ENCODE peak calls at places on chromosomes 7 and 10, in four cellular contexts. T is spleen, A is GM06990, I is tibial nerve. P is an unnamed sample.
A peak's percentile ranks its signal among the peaks of the same experiment; 100 is the strongest.

GRCh38 chr7:142887282-142888015 is 1.9 kb upstream of the TRPV6 start:
- DNase-seq in I (no peak), T (peak; percentile 13), A (no peak), P (no peak)

GRCh38 chr7:42084263-42084662 is 152.7 kb downstream of the GLI3 start:
- DNase-seq in I (no peak), T (no peak), A (no peak), P (no peak)

GRCh38 chr10:115093776-115094361 is 704 bp downstream of the ATRNL1 start:
- DNase-seq in I (no peak), A (peak; percentile 41), T (peak; percentile 77), P (peak; percentile 73)

GRCh38 chr7:47581821-47582747 is at the start of gene TNS3:
- DNase-seq in I (no peak), A (no peak), T (peak; percentile 86), P (no peak)

GRCh38 chr10:4131407-4132215 is 346.6 kb upstream of the KLF6 start:
- DNase-seq in I (no peak), A (peak; percentile 71), T (no peak), P (peak; percentile 45)

GRCh38 chr7:24883632-24884013 is 96.4 kb downstream of the OSBPL3 start:
- DNase-seq in T (no peak), I (no peak), A (no peak), P (no peak)

GRCh38 chr7:87475359-87476178 is at the start of gene ABCB4:
- DNase-seq in A (peak; percentile 52), I (no peak), T (peak; percentile 84), P (peak; percentile 52)

GRCh38 chr10:28564905-28565304 is 32.0 kb downstream of the WAC start:
- DNase-seq in I (no peak), T (no peak), A (no peak), P (no peak)

GRCh38 chr10:127013696-127014095 is 108.5 kb downstream of the DOCK1 start:
- DNase-seq in A (no peak), T (no peak), I (no peak), P (no peak)

GRCh38 chr10:131102147-131102546 is 209.4 kb downstream of the TCERG1L start:
- DNase-seq in I (no peak), T (peak; percentile 63), A (no peak), P (no peak)

GRCh38 chr7:37336259-37336658 is 112.4 kb downstream of the ELMO1 start:
- DNase-seq in A (peak; percentile 81), I (no peak), T (no peak), P (peak; percentile 75)

GRCh38 chr10:13740416-13740815 is 153.7 kb downstream of the PRPF18 start:
- DNase-seq in T (no peak), A (no peak), I (no peak), P (no peak)

GRCh38 chr7:55020481-55020871 is 1.7 kb downstream of the EGFR start:
- DNase-seq in A (no peak), I (peak; percentile 63), T (no peak), P (no peak)

GRCh38 chr10:122541541-122542002 is 19.0 kb upstream of the DMBT1 start:
- DNase-seq in T (no peak), A (no peak), I (no peak), P (no peak)

GRCh38 chr7:128404826-128405344 is 4.9 kb downstream of the IMPDH1 start:
- DNase-seq in T (no peak), I (no peak), A (no peak), P (peak; percentile 36)

GRCh38 chr10:121942749-121943148 is 14.9 kb upstream of the ATE1 start:
- DNase-seq in A (no peak), I (peak; percentile 20), T (no peak), P (no peak)

GRCh38 chr7:121530251-121531174 is 134.4 kb upstream of the FAM3C start:
- DNase-seq in T (no peak), I (no peak), A (peak; percentile 79), P (peak; percentile 41)

GRCh38 chr7:2172311-2173183 is 60.2 kb downstream of the MAD1L1 start:
- DNase-seq in A (no peak), T (no peak), I (no peak), P (no peak)

GRCh38 chr7:22849158-22849557 is 26.5 kb upstream of the TOMM7 start:
- DNase-seq in I (no peak), A (no peak), T (no peak), P (no peak)

GRCh38 chr7:107579881-107580715 is at the start of gene BCAP29:
- DNase-seq in T (peak; percentile 93), A (peak; percentile 89), I (peak; percentile 49), P (peak; percentile 89)

GRCh38 chr7:142025896-142026295 is 30.2 kb downstream of the MGAM start:
- DNase-seq in A (no peak), T (no peak), I (no peak), P (no peak)

GRCh38 chr7:5692845-5693278 is 88.6 kb downstream of the RNF216 start:
- DNase-seq in I (no peak), A (no peak), T (no peak), P (no peak)

GRCh38 chr10:546971-547590 is 142.4 kb downstream of the DIP2C start:
- DNase-seq in I (no peak), T (no peak), A (no peak), P (no peak)

GRCh38 chr10:53463539-53463938 is 691.0 kb upstream of the MBL2 start:
- DNase-seq in T (no peak), A (no peak), I (no peak), P (no peak)

GRCh38 chr7:117875566-117875965 is 2.3 kb upstream of the CTTNBP2 start:
- DNase-seq in A (no peak), T (no peak), I (peak; percentile 8), P (no peak)

GRCh38 chr7:28908775-28909174 is 49.4 kb downstream of the TRIL start:
- DNase-seq in A (no peak), I (peak; percentile 17), T (no peak), P (no peak)

GRCh38 chr10:87618470-87619423 is 40.9 kb upstream of the PAPSS2 start:
- DNase-seq in T (no peak), I (no peak), A (no peak), P (no peak)

GRCh38 chr10:767211-767610 is 77.7 kb upstream of the DIP2C start:
- DNase-seq in T (no peak), A (no peak), I (no peak), P (no peak)

GRCh38 chr7:132577206-132578049 is 1.2 kb upstream of the PLXNA4 start:
- DNase-seq in A (no peak), T (no peak), I (peak; percentile 48), P (peak; percentile 41)

GRCh38 chr7:13333351-13333750 is 645.9 kb downstream of the ARL4A start:
- DNase-seq in I (no peak), T (no peak), A (no peak), P (no peak)

GRCh38 chr10:93993414-93993781 is 333 bp upstream of the PLCE1 start:
- DNase-seq in A (no peak), I (no peak), T (no peak), P (no peak)

GRCh38 chr10:93991101-93991500 is 2.6 kb upstream of the PLCE1 start:
- DNase-seq in I (no peak), A (no peak), T (no peak), P (no peak)

GRCh38 chr10:93993782-93994668 is at the start of gene PLCE1:
- DNase-seq in A (peak; percentile 18), I (no peak), T (peak; percentile 77), P (peak; percentile 73)

GRCh38 chr10:93991596-93992284 is 2.0 kb upstream of the PLCE1 start:
- DNase-seq in A (no peak), I (peak; percentile 28), T (no peak), P (no peak)

GRCh38 chr10:93992400-93993030 is 1.2 kb upstream of the PLCE1 start:
- DNase-seq in I (no peak), T (no peak), A (no peak), P (no peak)
- TF ChIP-seq CTCF in I (peak; percentile 7), T (no peak), A (no peak), P (no peak)

DNA sequence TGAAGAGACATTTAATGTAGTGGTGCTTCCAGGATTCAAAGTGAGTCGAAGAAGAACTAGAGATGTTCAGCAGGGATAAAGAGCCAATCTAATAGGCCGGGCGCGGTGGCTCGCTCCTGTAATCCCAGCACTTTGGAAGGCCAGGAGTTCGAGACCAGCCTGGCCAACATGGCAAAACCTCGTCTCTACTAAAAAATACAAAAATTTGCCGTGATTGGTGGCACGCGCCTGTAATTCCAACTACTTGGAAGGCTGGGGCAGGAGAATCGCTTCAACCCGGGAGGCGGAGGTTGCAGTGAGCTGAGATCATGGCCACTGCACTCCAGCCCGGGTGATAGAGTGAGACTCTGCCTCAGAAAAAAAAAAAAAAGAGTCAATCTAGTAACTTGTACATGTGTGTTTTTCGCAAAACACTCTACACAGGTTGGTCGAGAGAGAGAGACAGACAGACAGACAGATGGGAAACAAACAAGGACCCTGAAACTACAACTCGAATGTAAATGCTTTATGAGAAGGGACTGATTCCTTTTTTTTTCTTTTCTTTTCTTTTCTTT is 775 bp downstream of the ABCB8 start:
- DNase-seq in T (no peak), I (no peak), A (no peak), P (no peak)
- TF ChIP-seq CTCF in T (no peak), I (peak; percentile 3), A (no peak), P (no peak)

DNA sequence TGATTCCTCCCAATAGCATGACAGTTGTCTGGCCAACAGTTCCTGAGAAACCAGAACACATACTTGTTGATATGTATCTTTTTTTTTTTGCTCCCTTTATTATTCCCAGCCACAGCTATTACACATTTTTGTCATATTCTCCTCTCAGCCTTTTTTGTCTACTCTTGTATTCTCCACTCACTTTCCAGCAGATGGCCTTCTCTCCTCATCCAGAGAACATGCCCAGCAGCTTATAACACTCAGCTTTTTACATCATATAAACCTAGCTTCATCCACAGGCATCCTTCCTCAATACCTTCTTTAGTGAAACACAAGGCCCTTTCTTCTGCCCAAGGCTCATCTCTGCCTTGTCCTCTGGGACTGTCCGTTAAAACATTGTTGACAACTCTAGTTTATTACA is 101.7 kb downstream of the ORC5 start:
- DNase-seq in A (no peak), T (no peak), I (no peak), P (no peak)
- TF ChIP-seq CTCF in A (no peak), T (no peak), I (no peak), P (no peak)

GRCh38 chr7:100466830-100467605 is 3.0 kb upstream of the SPACDR start:
- DNase-seq in A (no peak), T (no peak), I (no peak), P (no peak)

GRCh38 chr7:100464791-100465190 is 731 bp upstream of the SPACDR start:
- DNase-seq in A (no peak), T (no peak), I (no peak), P (no peak)

GRCh38 chr7:100464210-100464660 is at the start of gene SPACDR:
- DNase-seq in A (no peak), T (no peak), I (no peak), P (no peak)

GRCh38 chr7:100465299-100465698 is 1.2 kb upstream of the SPACDR start:
- DNase-seq in T (no peak), A (no peak), I (no peak), P (no peak)

GRCh38 chr7:100465702-100466311 is 1.7 kb upstream of the SPACDR start:
- DNase-seq in I (no peak), T (peak; percentile 84), A (no peak), P (no peak)
- TF ChIP-seq CTCF in I (peak; percentile 53), T (no peak), A (no peak), P (peak; percentile 15)